ENCODE peak calls at places on chromosomes 3 and 15, in seven cellular contexts. One of them, this sample, is unnamed.

GRCh38 chr15:80019168-80019745 is 40.2 kb upstream of the ZFAND6 start:
- DNase-seq in uterus: no peak
- DNase-seq in endothelial cell: no peak
- DNase-seq in OCI-LY7: no peak
- DNase-seq in fibroblast of pulmonary artery: no peak
- DNase-seq in lower leg skin: no peak
- DNase-seq in omental fat pad: no peak
- DNase-seq in this sample: no peak

GRCh38 chr3:195752538-195753331 is 32.0 kb downstream of the MUC20 start:
- DNase-seq in uterus: no peak
- DNase-seq in endothelial cell: no peak
- DNase-seq in OCI-LY7: peak
- DNase-seq in fibroblast of pulmonary artery: no peak
- DNase-seq in lower leg skin: no peak
- DNase-seq in omental fat pad: no peak
- DNase-seq in this sample: no peak

GRCh38 chr15:96442076-96442475 is 111.6 kb downstream of the NR2F2 start:
- DNase-seq in uterus: no peak
- DNase-seq in endothelial cell: no peak
- DNase-seq in OCI-LY7: no peak
- DNase-seq in fibroblast of pulmonary artery: no peak
- DNase-seq in lower leg skin: no peak
- DNase-seq in omental fat pad: no peak
- DNase-seq in this sample: no peak

GRCh38 chr3:126338796-126339241 is 18.4 kb downstream of the KLF15 start:
- DNase-seq in uterus: peak
- DNase-seq in endothelial cell: no peak
- DNase-seq in OCI-LY7: no peak
- DNase-seq in fibroblast of pulmonary artery: no peak
- DNase-seq in lower leg skin: no peak
- DNase-seq in omental fat pad: no peak
- DNase-seq in this sample: no peak

GRCh38 chr3:132645058-132645457 is 14.6 kb downstream of the ACAD11 start:
- DNase-seq in uterus: no peak
- DNase-seq in endothelial cell: no peak
- DNase-seq in OCI-LY7: no peak
- DNase-seq in fibroblast of pulmonary artery: no peak
- DNase-seq in lower leg skin: no peak
- DNase-seq in omental fat pad: no peak
- DNase-seq in this sample: no peak

GRCh38 chr15:88624156-88624970 is 3.2 kb downstream of the AEN start:
- DNase-seq in uterus: peak
- DNase-seq in endothelial cell: peak
- DNase-seq in OCI-LY7: peak
- DNase-seq in fibroblast of pulmonary artery: peak
- DNase-seq in lower leg skin: no peak
- DNase-seq in omental fat pad: no peak
- DNase-seq in this sample: no peak

GRCh38 chr3:61564405-61565059 is 3.2 kb downstream of the PTPRG start:
- DNase-seq in uterus: peak
- DNase-seq in endothelial cell: peak
- DNase-seq in OCI-LY7: no peak
- DNase-seq in fibroblast of pulmonary artery: peak
- DNase-seq in lower leg skin: peak
- DNase-seq in omental fat pad: peak
- DNase-seq in this sample: peak

GRCh38 chr3:114770874-114771273 is 376.2 kb downstream of the ZBTB20 start:
- DNase-seq in uterus: no peak
- DNase-seq in endothelial cell: no peak
- DNase-seq in OCI-LY7: no peak
- DNase-seq in fibroblast of pulmonary artery: peak
- DNase-seq in lower leg skin: no peak
- DNase-seq in omental fat pad: no peak
- DNase-seq in this sample: no peak

GRCh38 chr3:149487598-149488197 is 13.2 kb downstream of the TM4SF4 start:
- DNase-seq in uterus: no peak
- DNase-seq in endothelial cell: peak
- DNase-seq in OCI-LY7: peak
- DNase-seq in fibroblast of pulmonary artery: no peak
- DNase-seq in lower leg skin: no peak
- DNase-seq in omental fat pad: no peak
- DNase-seq in this sample: peak
- TF ChIP-seq CTCF in uterus: no peak
- TF ChIP-seq CTCF in endothelial cell: peak
- TF ChIP-seq CTCF in OCI-LY7: peak
- TF ChIP-seq CTCF in fibroblast of pulmonary artery: peak
- TF ChIP-seq CTCF in lower leg skin: no peak
- TF ChIP-seq CTCF in omental fat pad: no peak
- TF ChIP-seq CTCF in this sample: peak

GRCh38 chr15:85588657-85589056 is 206.1 kb downstream of the KLHL25 start:
- DNase-seq in uterus: no peak
- DNase-seq in endothelial cell: no peak
- DNase-seq in OCI-LY7: no peak
- DNase-seq in fibroblast of pulmonary artery: peak
- DNase-seq in lower leg skin: no peak
- DNase-seq in omental fat pad: no peak
- DNase-seq in this sample: no peak

GRCh38 chr15:85589873-85590272 is 204.9 kb downstream of the KLHL25 start:
- DNase-seq in uterus: no peak
- DNase-seq in endothelial cell: no peak
- DNase-seq in OCI-LY7: no peak
- DNase-seq in fibroblast of pulmonary artery: peak
- DNase-seq in lower leg skin: no peak
- DNase-seq in omental fat pad: no peak
- DNase-seq in this sample: no peak

GRCh38 chr15:85591622-85592021 is 203.1 kb downstream of the KLHL25 start:
- DNase-seq in uterus: no peak
- DNase-seq in endothelial cell: no peak
- DNase-seq in OCI-LY7: no peak
- DNase-seq in fibroblast of pulmonary artery: no peak
- DNase-seq in lower leg skin: no peak
- DNase-seq in omental fat pad: no peak
- DNase-seq in this sample: no peak

GRCh38 chr15:85593809-85594441 is 200.8 kb downstream of the KLHL25 start:
- DNase-seq in uterus: no peak
- DNase-seq in endothelial cell: no peak
- DNase-seq in OCI-LY7: no peak
- DNase-seq in fibroblast of pulmonary artery: no peak
- DNase-seq in lower leg skin: no peak
- DNase-seq in omental fat pad: no peak
- DNase-seq in this sample: no peak

DNA sequence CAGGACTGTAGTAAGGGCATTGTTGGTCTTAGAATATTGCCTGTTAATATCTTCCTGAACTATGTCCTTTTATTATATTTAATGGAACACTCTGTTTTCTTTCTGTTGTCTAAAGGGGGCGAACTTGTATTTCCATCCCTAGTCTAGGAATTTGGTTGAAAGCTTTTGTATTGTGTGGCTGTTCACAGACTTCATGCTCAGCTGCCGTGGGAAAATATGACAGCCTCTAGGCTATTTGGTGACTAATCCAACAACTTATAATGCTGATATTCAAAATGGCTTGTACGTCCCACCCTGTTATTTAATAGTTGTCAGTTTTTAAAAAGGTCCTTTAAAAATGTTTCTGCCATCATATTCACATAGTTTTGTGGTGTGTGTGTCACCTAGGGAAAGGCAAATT is 202.6 kb downstream of the KLHL25 start:
- DNase-seq in uterus: no peak
- DNase-seq in endothelial cell: no peak
- DNase-seq in OCI-LY7: no peak
- DNase-seq in fibroblast of pulmonary artery: peak
- DNase-seq in lower leg skin: no peak
- DNase-seq in omental fat pad: no peak
- DNase-seq in this sample: no peak
- TF ChIP-seq CTCF in uterus: peak
- TF ChIP-seq CTCF in endothelial cell: no peak
- TF ChIP-seq CTCF in OCI-LY7: peak
- TF ChIP-seq CTCF in fibroblast of pulmonary artery: peak
- TF ChIP-seq CTCF in lower leg skin: no peak
- TF ChIP-seq CTCF in omental fat pad: no peak
- TF ChIP-seq CTCF in this sample: peak

DNA sequence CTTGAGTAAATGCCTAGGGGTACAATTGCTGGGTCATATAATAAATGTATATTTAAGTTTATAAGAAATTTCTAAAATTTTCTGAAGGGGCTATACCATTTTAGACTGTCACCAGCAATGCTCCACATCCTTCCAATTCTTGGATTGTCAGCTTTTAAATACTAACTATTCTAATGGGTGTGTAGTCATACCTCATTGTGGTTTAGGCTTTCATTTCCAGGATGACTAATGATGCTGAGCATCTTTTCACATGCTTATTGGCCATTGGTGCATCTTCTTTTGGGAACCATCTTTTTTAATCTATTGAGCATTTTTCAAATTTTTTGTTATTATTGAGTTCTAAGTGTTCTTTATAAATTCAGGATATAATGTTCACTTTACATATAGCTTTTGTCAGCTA is 52.5 kb upstream of the CORO2B start:
- DNase-seq in uterus: no peak
- DNase-seq in endothelial cell: no peak
- DNase-seq in OCI-LY7: no peak
- DNase-seq in fibroblast of pulmonary artery: peak
- DNase-seq in lower leg skin: no peak
- DNase-seq in omental fat pad: no peak
- DNase-seq in this sample: no peak
- TF ChIP-seq CTCF in uterus: no peak
- TF ChIP-seq CTCF in endothelial cell: no peak
- TF ChIP-seq CTCF in OCI-LY7: no peak
- TF ChIP-seq CTCF in fibroblast of pulmonary artery: no peak
- TF ChIP-seq CTCF in lower leg skin: no peak
- TF ChIP-seq CTCF in omental fat pad: no peak
- TF ChIP-seq CTCF in this sample: no peak

GRCh38 chr15:76988874-76989780 is 5.8 kb upstream of the PSTPIP1 start:
- DNase-seq in uterus: no peak
- DNase-seq in endothelial cell: no peak
- DNase-seq in OCI-LY7: no peak
- DNase-seq in fibroblast of pulmonary artery: no peak
- DNase-seq in lower leg skin: no peak
- DNase-seq in omental fat pad: no peak
- DNase-seq in this sample: no peak

GRCh38 chr15:76991048-76991447 is 3.9 kb upstream of the PSTPIP1 start:
- DNase-seq in uterus: no peak
- DNase-seq in endothelial cell: no peak
- DNase-seq in OCI-LY7: no peak
- DNase-seq in fibroblast of pulmonary artery: no peak
- DNase-seq in lower leg skin: no peak
- DNase-seq in omental fat pad: no peak
- DNase-seq in this sample: no peak

GRCh38 chr15:76986743-76987142 is 8.2 kb upstream of the PSTPIP1 start:
- DNase-seq in uterus: no peak
- DNase-seq in endothelial cell: no peak
- DNase-seq in OCI-LY7: no peak
- DNase-seq in fibroblast of pulmonary artery: no peak
- DNase-seq in lower leg skin: no peak
- DNase-seq in omental fat pad: no peak
- DNase-seq in this sample: no peak

GRCh38 chr15:76987276-76987675 is 7.7 kb upstream of the PSTPIP1 start:
- DNase-seq in uterus: no peak
- DNase-seq in endothelial cell: no peak
- DNase-seq in OCI-LY7: no peak
- DNase-seq in fibroblast of pulmonary artery: no peak
- DNase-seq in lower leg skin: no peak
- DNase-seq in omental fat pad: no peak
- DNase-seq in this sample: no peak

GRCh38 chr15:76987896-76988860 is 6.7 kb upstream of the PSTPIP1 start:
- DNase-seq in uterus: no peak
- DNase-seq in endothelial cell: no peak
- DNase-seq in OCI-LY7: peak
- DNase-seq in fibroblast of pulmonary artery: no peak
- DNase-seq in lower leg skin: peak
- DNase-seq in omental fat pad: no peak
- DNase-seq in this sample: no peak
- TF ChIP-seq CTCF in uterus: no peak
- TF ChIP-seq CTCF in endothelial cell: no peak
- TF ChIP-seq CTCF in OCI-LY7: no peak
- TF ChIP-seq CTCF in fibroblast of pulmonary artery: no peak
- TF ChIP-seq CTCF in lower leg skin: no peak
- TF ChIP-seq CTCF in omental fat pad: no peak
- TF ChIP-seq CTCF in this sample: no peak

GRCh38 chr15:58189148-58189811 is 51.1 kb downstream of the AQP9 start:
- DNase-seq in uterus: no peak
- DNase-seq in endothelial cell: no peak
- DNase-seq in OCI-LY7: no peak
- DNase-seq in fibroblast of pulmonary artery: no peak
- DNase-seq in lower leg skin: no peak
- DNase-seq in omental fat pad: no peak
- DNase-seq in this sample: no peak

GRCh38 chr15:58179741-58180381 is 41.7 kb downstream of the AQP9 start:
- DNase-seq in uterus: no peak
- DNase-seq in endothelial cell: peak
- DNase-seq in OCI-LY7: no peak
- DNase-seq in fibroblast of pulmonary artery: peak
- DNase-seq in lower leg skin: no peak
- DNase-seq in omental fat pad: no peak
- DNase-seq in this sample: no peak

GRCh38 chr15:58190419-58190818 is 52.2 kb downstream of the AQP9 start:
- DNase-seq in uterus: no peak
- DNase-seq in endothelial cell: no peak
- DNase-seq in OCI-LY7: no peak
- DNase-seq in fibroblast of pulmonary artery: no peak
- DNase-seq in lower leg skin: no peak
- DNase-seq in omental fat pad: no peak
- DNase-seq in this sample: no peak

GRCh38 chr15:58182460-58183163 is 44.4 kb downstream of the AQP9 start:
- DNase-seq in uterus: no peak
- DNase-seq in endothelial cell: peak
- DNase-seq in OCI-LY7: peak
- DNase-seq in fibroblast of pulmonary artery: peak
- DNase-seq in lower leg skin: no peak
- DNase-seq in omental fat pad: no peak
- DNase-seq in this sample: peak

GRCh38 chr15:58185439-58185838 is 47.3 kb downstream of the AQP9 start:
- DNase-seq in uterus: no peak
- DNase-seq in endothelial cell: no peak
- DNase-seq in OCI-LY7: no peak
- DNase-seq in fibroblast of pulmonary artery: peak
- DNase-seq in lower leg skin: no peak
- DNase-seq in omental fat pad: no peak
- DNase-seq in this sample: no peak
- TF ChIP-seq CTCF in uterus: no peak
- TF ChIP-seq CTCF in endothelial cell: no peak
- TF ChIP-seq CTCF in OCI-LY7: no peak
- TF ChIP-seq CTCF in fibroblast of pulmonary artery: peak
- TF ChIP-seq CTCF in lower leg skin: no peak
- TF ChIP-seq CTCF in omental fat pad: no peak
- TF ChIP-seq CTCF in this sample: no peak

DNA sequence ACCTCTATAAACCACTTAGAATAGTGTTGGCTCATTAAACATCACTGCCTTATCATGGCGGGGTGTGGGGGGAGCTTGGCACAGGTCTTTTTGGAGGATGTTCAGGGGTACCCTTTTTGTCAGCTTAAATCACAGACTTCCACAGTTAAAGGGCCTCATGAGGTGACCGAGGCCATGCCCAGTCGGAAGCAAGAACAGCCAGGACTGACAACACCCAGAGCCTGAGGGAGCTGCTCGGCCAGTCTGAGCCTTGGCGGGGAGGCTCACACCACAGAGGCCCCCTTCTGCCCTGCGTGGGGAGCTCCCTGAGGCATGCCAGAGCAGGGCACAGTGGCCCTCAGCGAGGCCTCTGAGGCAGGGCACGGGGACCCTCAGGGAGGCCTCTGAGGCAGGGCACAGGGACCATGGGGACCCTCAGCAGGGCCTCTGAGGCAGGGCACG is 49.5 kb downstream of the UMPS start:
- DNase-seq in uterus: no peak
- DNase-seq in endothelial cell: no peak
- DNase-seq in OCI-LY7: no peak
- DNase-seq in fibroblast of pulmonary artery: no peak
- DNase-seq in lower leg skin: no peak
- DNase-seq in omental fat pad: no peak
- DNase-seq in this sample: no peak
- TF ChIP-seq CTCF in uterus: no peak
- TF ChIP-seq CTCF in endothelial cell: no peak
- TF ChIP-seq CTCF in OCI-LY7: no peak
- TF ChIP-seq CTCF in fibroblast of pulmonary artery: no peak
- TF ChIP-seq CTCF in lower leg skin: no peak
- TF ChIP-seq CTCF in omental fat pad: no peak
- TF ChIP-seq CTCF in this sample: no peak

This sample was measured in progenitor cell of endocrine pancreas.